ENCODE peak calls at places on chromosomes 6 and 20, in six cellular contexts. One of them, this sample, is unnamed.

GRCh38 chr20:38730167-38730988 is 6.1 kb downstream of the SLC32A1 start:
- DNase-seq in lung: no peak
- DNase-seq in CD14-positive monocyte: no peak
- DNase-seq in activated CD8-positive, alpha-beta memory T cell treated with anti-CD3 and anti-CD28 coated beads for 48 hours: no peak
- DNase-seq in AG20443: no peak
- DNase-seq in naive thymus-derived CD8-positive, alpha-beta T cell: peak
- DNase-seq in this sample: no peak

GRCh38 chr20:9172908-9173307 is 104.0 kb downstream of the PLCB4 start:
- DNase-seq in AG20443: peak
- DNase-seq in CD14-positive monocyte: no peak
- DNase-seq in naive thymus-derived CD8-positive, alpha-beta T cell: no peak
- DNase-seq in activated CD8-positive, alpha-beta memory T cell treated with anti-CD3 and anti-CD28 coated beads for 48 hours: no peak
- DNase-seq in lung: no peak
- DNase-seq in this sample: no peak

GRCh38 chr20:44432618-44433577 is 42.8 kb upstream of the TTPAL start:
- DNase-seq in naive thymus-derived CD8-positive, alpha-beta T cell: no peak
- DNase-seq in AG20443: no peak
- DNase-seq in CD14-positive monocyte: no peak
- DNase-seq in activated CD8-positive, alpha-beta memory T cell treated with anti-CD3 and anti-CD28 coated beads for 48 hours: no peak
- DNase-seq in lung: no peak
- DNase-seq in this sample: no peak

GRCh38 chr20:59632426-59633113 is 28.2 kb downstream of the PHACTR3 start:
- DNase-seq in lung: no peak
- DNase-seq in naive thymus-derived CD8-positive, alpha-beta T cell: no peak
- DNase-seq in CD14-positive monocyte: no peak
- DNase-seq in activated CD8-positive, alpha-beta memory T cell treated with anti-CD3 and anti-CD28 coated beads for 48 hours: no peak
- DNase-seq in AG20443: no peak
- DNase-seq in this sample: peak

GRCh38 chr20:32685541-32686529 is 12.1 kb upstream of the C20orf203 start:
- DNase-seq in activated CD8-positive, alpha-beta memory T cell treated with anti-CD3 and anti-CD28 coated beads for 48 hours: no peak
- DNase-seq in CD14-positive monocyte: peak
- DNase-seq in naive thymus-derived CD8-positive, alpha-beta T cell: no peak
- DNase-seq in lung: no peak
- DNase-seq in AG20443: peak
- DNase-seq in this sample: peak

GRCh38 chr6:90537723-90538407 is 49.0 kb downstream of the MAP3K7 start:
- DNase-seq in activated CD8-positive, alpha-beta memory T cell treated with anti-CD3 and anti-CD28 coated beads for 48 hours: no peak
- DNase-seq in CD14-positive monocyte: peak
- DNase-seq in AG20443: peak
- DNase-seq in lung: no peak
- DNase-seq in naive thymus-derived CD8-positive, alpha-beta T cell: no peak
- DNase-seq in this sample: no peak

GRCh38 chr6:69610073-69610472 is 186.7 kb downstream of the LMBRD1 start:
- DNase-seq in AG20443: no peak
- DNase-seq in lung: no peak
- DNase-seq in activated CD8-positive, alpha-beta memory T cell treated with anti-CD3 and anti-CD28 coated beads for 48 hours: no peak
- DNase-seq in CD14-positive monocyte: no peak
- DNase-seq in naive thymus-derived CD8-positive, alpha-beta T cell: no peak
- DNase-seq in this sample: no peak

GRCh38 chr6:47665112-47665511 is 33.3 kb upstream of the ADGRF4 start:
- DNase-seq in activated CD8-positive, alpha-beta memory T cell treated with anti-CD3 and anti-CD28 coated beads for 48 hours: no peak
- DNase-seq in CD14-positive monocyte: no peak
- DNase-seq in AG20443: no peak
- DNase-seq in lung: no peak
- DNase-seq in naive thymus-derived CD8-positive, alpha-beta T cell: no peak
- DNase-seq in this sample: no peak

GRCh38 chr6:138795809-138796469 is at the start of gene ECT2L:
- DNase-seq in naive thymus-derived CD8-positive, alpha-beta T cell: peak
- DNase-seq in AG20443: peak
- DNase-seq in activated CD8-positive, alpha-beta memory T cell treated with anti-CD3 and anti-CD28 coated beads for 48 hours: no peak
- DNase-seq in CD14-positive monocyte: no peak
- DNase-seq in lung: peak
- DNase-seq in this sample: peak

GRCh38 chr6:158063736-158064135 is 82.1 kb downstream of the SYNJ2 start:
- DNase-seq in naive thymus-derived CD8-positive, alpha-beta T cell: no peak
- DNase-seq in lung: no peak
- DNase-seq in AG20443: no peak
- DNase-seq in CD14-positive monocyte: no peak
- DNase-seq in activated CD8-positive, alpha-beta memory T cell treated with anti-CD3 and anti-CD28 coated beads for 48 hours: no peak
- DNase-seq in this sample: no peak

GRCh38 chr6:141539617-141540016 is 593.1 kb upstream of the GJE1 start:
- DNase-seq in CD14-positive monocyte: no peak
- DNase-seq in activated CD8-positive, alpha-beta memory T cell treated with anti-CD3 and anti-CD28 coated beads for 48 hours: no peak
- DNase-seq in AG20443: no peak
- DNase-seq in lung: no peak
- DNase-seq in naive thymus-derived CD8-positive, alpha-beta T cell: no peak
- DNase-seq in this sample: no peak

GRCh38 chr20:54140486-54140885 is 33.3 kb downstream of the CYP24A1 start:
- DNase-seq in AG20443: no peak
- DNase-seq in activated CD8-positive, alpha-beta memory T cell treated with anti-CD3 and anti-CD28 coated beads for 48 hours: no peak
- DNase-seq in CD14-positive monocyte: no peak
- DNase-seq in lung: no peak
- DNase-seq in naive thymus-derived CD8-positive, alpha-beta T cell: no peak
- DNase-seq in this sample: no peak

GRCh38 chr6:32058511-32058963 is 20.3 kb downstream of the CYP21A2 start:
- DNase-seq in activated CD8-positive, alpha-beta memory T cell treated with anti-CD3 and anti-CD28 coated beads for 48 hours: no peak
- DNase-seq in CD14-positive monocyte: peak
- DNase-seq in lung: no peak
- DNase-seq in AG20443: no peak
- DNase-seq in naive thymus-derived CD8-positive, alpha-beta T cell: no peak
- DNase-seq in this sample: no peak